ENCODE peak calls at places on chromosomes 7 and 10, in seven cellular contexts. S is fibroblast of the aortic adventitia; O is HFFc6; W is brain microvascular endothelial cell; R is CD8-positive, alpha-beta T cell; F is neural crest cell; E is Calu3. C is an unnamed sample.

GRCh38 chr10:83978681-83979383 is 160.5 kb upstream of the GHITM start:
- DNase-seq in F (no peak), O (no peak), E (no peak), W (no peak), S (no peak), R (no peak), C (no peak)

GRCh38 chr10:71873582-71874182 is 22.6 kb upstream of the PSAP start:
- DNase-seq in F (no peak), W (no peak), E (no peak), S (no peak), O (no peak), R (no peak), C (no peak)

GRCh38 chr7:126700807-126701604 is 551.7 kb downstream of the GRM8 start:
- DNase-seq in O (peak), E (peak), R (peak), W (peak), F (peak), S (peak), C (peak)

GRCh38 chr10:100993986-100994708 is 5.5 kb upstream of the LZTS2 start:
- DNase-seq in O (peak), E (no peak), W (peak), S (peak), R (no peak), F (peak), C (no peak)

GRCh38 chr10:93468532-93469213 is 13.5 kb downstream of the MYOF start:
- DNase-seq in R (no peak), E (no peak), W (peak), S (peak), O (peak), F (no peak), C (peak)

GRCh38 chr10:24762966-24763623 is 39.4 kb upstream of the ARHGAP21 start:
- DNase-seq in O (peak), F (no peak), E (peak), R (no peak), S (peak), W (peak), C (peak)

GRCh38 chr7:17774248-17774647 is 166.0 kb downstream of the SNX13 start:
- DNase-seq in F (no peak), E (no peak), S (peak), O (peak), R (no peak), W (peak), C (no peak)

GRCh38 chr10:52757777-52758176 is 14.8 kb downstream of the MBL2 start:
- DNase-seq in O (no peak), W (peak), F (no peak), S (peak), E (no peak), R (no peak), C (no peak)

GRCh38 chr10:46323176-46323575 is 36.4 kb downstream of the ANTXRL start:
- DNase-seq in F (no peak), R (no peak), E (no peak), S (peak), W (no peak), O (no peak), C (no peak)

GRCh38 chr10:11875183-11875498 is 52.0 kb downstream of the PROSER2 start:
- DNase-seq in S (no peak), R (no peak), F (no peak), E (no peak), W (no peak), O (no peak), C (no peak)

GRCh38 chr10:95242581-95243317 is 48.1 kb downstream of the PDLIM1 start:
- DNase-seq in S (peak), W (no peak), O (peak), F (peak), E (peak), R (no peak), C (no peak)

GRCh38 chr10:2992401-2993198 is 74.7 kb upstream of the PFKP start:
- DNase-seq in F (no peak), E (no peak), R (no peak), S (no peak), W (no peak), O (no peak), C (no peak)

GRCh38 chr7:557556-557877 is 37.9 kb upstream of the PDGFA start:
- DNase-seq in O (no peak), W (no peak), S (peak), E (no peak), R (peak), F (no peak), C (no peak)

GRCh38 chr7:77540402-77540822 is 3.3 kb downstream of the PTPN12 start:
- DNase-seq in O (no peak), S (no peak), R (no peak), W (no peak), E (no peak), F (no peak), C (no peak)

DNA sequence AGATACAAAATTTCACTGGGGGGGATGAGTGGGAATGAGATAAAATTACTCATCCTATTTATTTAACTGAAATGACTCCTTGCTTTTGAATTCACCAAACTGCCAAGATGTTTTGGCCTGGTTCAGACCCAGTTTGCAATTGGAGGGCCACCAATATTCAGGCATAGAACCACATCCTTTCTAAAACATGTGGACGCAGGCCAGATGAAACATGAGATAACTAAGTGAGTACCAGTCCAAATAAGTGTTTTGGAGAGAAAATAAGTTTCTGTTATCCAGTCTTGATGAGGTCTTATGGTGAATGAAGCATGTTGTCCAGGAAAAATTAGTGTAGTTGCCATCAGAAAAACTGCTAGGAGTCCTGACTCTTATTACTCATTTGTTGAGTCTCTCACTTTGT is 36.3 kb upstream of the PDK4 start:
- DNase-seq in W (peak), S (peak), E (no peak), O (no peak), F (no peak), R (no peak), C (no peak)
- TF ChIP-seq CTCF in W (no peak), S (no peak), E (no peak), O (no peak), F (no peak), R (no peak), C (no peak)

DNA sequence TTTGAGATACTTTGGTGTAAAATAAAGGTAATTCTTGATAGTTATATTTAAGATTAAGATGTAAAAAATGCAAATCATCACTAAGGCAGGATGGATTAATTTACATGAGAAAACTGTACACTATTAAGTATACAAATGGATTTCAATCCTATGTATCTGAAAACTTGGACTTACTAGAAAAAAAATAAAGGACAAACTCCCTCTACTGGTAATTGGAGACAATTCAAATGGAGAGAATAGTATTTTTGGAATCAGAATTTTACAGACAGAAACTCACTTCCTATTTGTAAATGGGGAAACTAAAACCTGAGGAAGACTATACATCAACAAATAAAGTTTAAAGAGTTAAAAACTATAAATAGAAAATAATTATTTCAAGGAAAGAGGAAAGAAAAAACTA is 62.6 kb downstream of the CUL2 start:
- DNase-seq in E (no peak), W (no peak), F (no peak), R (no peak), S (peak), O (no peak), C (no peak)
- TF ChIP-seq CTCF in E (no peak), W (peak), F (peak), R (no peak), S (peak), O (peak), C (peak)

GRCh38 chr10:116063107-116063506 is 209.9 kb downstream of the GFRA1 start:
- DNase-seq in E (no peak), F (no peak), O (no peak), S (no peak), W (no peak), R (no peak), C (no peak)
- TF ChIP-seq CTCF in E (no peak), F (no peak), O (no peak), S (no peak), W (no peak), R (no peak), C (no peak)

DNA sequence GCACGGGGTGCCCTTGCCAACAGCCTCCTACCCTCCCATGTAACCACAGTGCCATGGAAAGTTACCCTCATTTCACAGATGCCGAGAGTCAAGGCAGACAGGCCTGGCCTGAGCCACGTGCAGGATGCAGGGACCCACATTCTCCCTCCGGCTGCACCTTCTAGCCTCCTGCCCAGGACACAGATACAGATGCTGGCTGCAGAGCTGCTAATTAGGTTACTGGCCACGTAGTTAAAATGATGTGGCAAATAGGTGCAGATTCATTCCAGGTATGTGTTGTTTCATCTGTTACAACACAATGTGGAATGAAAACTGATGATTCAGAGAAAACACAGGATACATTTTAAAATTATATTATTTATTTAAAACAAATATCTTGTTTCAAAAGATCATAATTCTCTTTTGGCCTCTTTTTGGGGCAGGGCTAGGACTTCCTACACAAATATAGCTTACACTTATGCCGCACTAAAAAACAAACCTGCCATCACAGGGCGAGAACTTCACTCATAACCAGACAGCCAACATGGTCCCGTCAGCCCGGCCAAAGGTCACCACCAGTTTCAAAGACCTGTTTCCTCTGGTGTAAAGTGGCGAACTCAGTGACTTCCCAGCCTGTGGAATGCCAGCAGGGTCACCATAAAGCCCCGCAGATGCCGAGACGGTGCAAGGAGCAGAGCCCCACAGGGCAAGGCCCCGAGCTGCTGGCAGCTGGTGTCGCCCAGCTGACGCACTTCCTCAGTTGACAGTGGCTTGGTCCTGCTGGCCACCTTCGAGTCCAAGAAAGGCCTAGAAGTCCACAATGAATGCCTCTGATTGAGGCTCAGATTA is 83.5 kb downstream of the TNS3 start:
- DNase-seq in S (no peak), F (no peak), E (no peak), R (no peak), W (no peak), O (no peak), C (no peak)
- TF ChIP-seq CTCF in S (no peak), F (no peak), E (no peak), R (no peak), W (no peak), O (no peak), C (no peak)

GRCh38 chr7:143973870-143974446 is 19.3 kb downstream of the OR2F1 start:
- DNase-seq in E (no peak), O (no peak), F (no peak), R (no peak), W (no peak), S (no peak), C (no peak)

GRCh38 chr7:143979359-143979758 is 20.8 kb upstream of the OR6B1 start:
- DNase-seq in W (peak), R (no peak), O (peak), S (peak), F (no peak), E (no peak), C (peak)

GRCh38 chr7:143978585-143978984 is 21.5 kb upstream of the OR6B1 start:
- DNase-seq in E (no peak), O (peak), W (no peak), S (no peak), R (no peak), F (no peak), C (no peak)

GRCh38 chr7:143974457-143974856 is 19.8 kb downstream of the OR2F1 start:
- DNase-seq in W (no peak), R (no peak), E (peak), S (no peak), F (no peak), O (peak), C (no peak)

DNA sequence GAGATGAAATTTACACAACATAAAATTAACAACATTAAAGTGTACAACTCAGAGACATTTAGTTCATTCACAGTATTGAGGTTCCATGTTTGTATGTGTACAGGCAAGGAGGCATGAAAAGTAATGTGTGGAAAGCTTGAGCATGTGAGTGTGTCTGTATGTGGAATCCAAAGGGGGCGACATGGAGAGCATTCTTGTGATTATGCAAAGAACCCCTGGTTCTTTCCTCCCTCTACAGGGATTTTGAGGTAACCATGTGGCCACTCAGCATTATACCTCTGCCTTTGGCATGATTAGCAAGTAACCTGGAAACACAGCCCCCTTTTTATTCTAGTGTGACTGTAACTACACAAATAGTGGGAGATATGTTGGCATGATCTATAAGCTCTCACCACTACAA is 21.0 kb downstream of the OR2F1 start:
- DNase-seq in S (no peak), F (no peak), O (peak), W (no peak), E (no peak), R (no peak), C (no peak)
- TF ChIP-seq CTCF in S (no peak), F (no peak), O (peak), W (peak), E (no peak), R (no peak), C (no peak)

GRCh38 chr10:23702977-23703414 is 264.1 kb downstream of the OTUD1 start:
- DNase-seq in W (peak), E (peak), O (peak), S (peak), R (peak), F (peak), C (peak)
- TF ChIP-seq CTCF in W (peak), E (peak), O (peak), S (peak), R (peak), F (peak), C (peak)

C was measured in RWPE1.